ENCODE peak calls at places on chromosomes 4 and X, in five cellular contexts. W, F, X, Y and N are unnamed samples.

GRCh38 chr4:101941816-101942358 is 151.4 kb downstream of the BANK1 start:
- DNase-seq in Y (no peak), X (no peak), W (no peak), F (no peak), N (no peak)

GRCh38 chr4:14284578-14284977 is 657.1 kb upstream of the BOD1L1 start:
- DNase-seq in Y (no peak), F (no peak), X (no peak), W (no peak), N (no peak)

GRCh38 chrX:65596270-65596669 is 61.7 kb upstream of the LAS1L start:
- DNase-seq in Y (peak; percentile 62), X (no peak), W (peak; percentile 89), F (peak; percentile 50), N (no peak)

GRCh38 chrX:150841466-150842197 is 56.8 kb downstream of the CD99L2 start:
- DNase-seq in W (peak; percentile 17), Y (no peak), F (peak; percentile 61), X (no peak), N (no peak)

GRCh38 chr4:86358176-86358701 is 1.6 kb downstream of the MAPK10 start:
- DNase-seq in Y (no peak), F (peak; percentile 28), X (no peak), W (no peak), N (no peak)

GRCh38 chr4:124334119-124334518 is 378.4 kb downstream of the ANKRD50 start:
- DNase-seq in F (peak; percentile 95), Y (peak; percentile 67), X (peak; percentile 57), W (peak; percentile 61), N (peak; percentile 13)

GRCh38 chrX:80828232-80828631 is 18.6 kb upstream of the BRWD3 start:
- DNase-seq in W (no peak), X (no peak), F (no peak), Y (no peak), N (no peak)

GRCh38 chrX:136193771-136194170 is 46.4 kb downstream of the FHL1 start:
- DNase-seq in F (no peak), W (peak; percentile 68), X (no peak), Y (no peak), N (no peak)

GRCh38 chr4:35697203-35697736 is 547.0 kb downstream of the ARAP2 start:
- DNase-seq in Y (no peak), F (no peak), X (no peak), W (no peak), N (no peak)

GRCh38 chr4:118849867-118850812 is 14.2 kb upstream of the SEC24D start:
- DNase-seq in W (peak; percentile 59), Y (peak; percentile 43), X (peak; percentile 75), F (peak; percentile 16), N (no peak)

GRCh38 chr4:4524364-4524763 is 17.5 kb downstream of the STX18 start:
- DNase-seq in F (no peak), X (peak; percentile 78), Y (no peak), W (peak; percentile 23), N (no peak)

GRCh38 chr4:140135529-140136021 is 18.4 kb downstream of the MAML3 start:
- DNase-seq in X (no peak), F (peak; percentile 52), W (peak; percentile 38), Y (no peak), N (peak; percentile 82)

GRCh38 chr4:6771229-6771671 is 11.3 kb upstream of the KIAA0232 start:
- DNase-seq in X (no peak), W (peak; percentile 95), Y (peak; percentile 88), F (no peak), N (no peak)

GRCh38 chr4:159498371-159499115 is 395.7 kb downstream of the RAPGEF2 start:
- DNase-seq in X (no peak), W (no peak), F (no peak), Y (no peak), N (no peak)

GRCh38 chr4:38760915-38761314 is 21.9 kb downstream of the TLR10 start:
- DNase-seq in Y (no peak), X (no peak), F (no peak), W (no peak), N (no peak)

GRCh38 chrX:26915064-26915463 is 548.1 kb downstream of the PPP4R3C start:
- DNase-seq in F (no peak), X (no peak), Y (peak; percentile 75), W (peak; percentile 14), N (no peak)

GRCh38 chrX:23061116-23061515 is 61.4 kb downstream of the DDX53 start:
- DNase-seq in F (no peak), Y (no peak), W (no peak), X (no peak), N (no peak)

GRCh38 chrX:47483310-47484268 is 567 bp upstream of the ZNF41 start:
- DNase-seq in F (peak; percentile 53), X (peak; percentile 53), W (peak; percentile 53), Y (peak; percentile 30), N (no peak)